ENCODE peak calls at places on chromosomes 7 and 10, in six cellular contexts. One of them, this sample, is unnamed.

GRCh38 chr10:4127518-4128315 is 342.7 kb upstream of the KLF6 start:
- DNase-seq in lung: peak
- DNase-seq in HL-60: peak
- DNase-seq in A549: no peak
- DNase-seq in hepatocyte: peak
- DNase-seq in lower leg skin: no peak
- DNase-seq in this sample: no peak

GRCh38 chr7:73985737-73986141 is 42.2 kb upstream of the ELN start:
- DNase-seq in lung: no peak
- DNase-seq in HL-60: no peak
- DNase-seq in A549: no peak
- DNase-seq in hepatocyte: no peak
- DNase-seq in lower leg skin: no peak
- DNase-seq in this sample: peak

GRCh38 chr7:25752967-25753791 is 398.8 kb upstream of the NFE2L3 start:
- DNase-seq in lung: no peak
- DNase-seq in HL-60: no peak
- DNase-seq in A549: no peak
- DNase-seq in hepatocyte: peak
- DNase-seq in lower leg skin: no peak
- DNase-seq in this sample: peak

GRCh38 chr10:128160335-128160734 is 34.1 kb upstream of the MKI67 start:
- DNase-seq in lung: no peak
- DNase-seq in HL-60: peak
- DNase-seq in A549: no peak
- DNase-seq in hepatocyte: no peak
- DNase-seq in lower leg skin: no peak
- DNase-seq in this sample: peak

GRCh38 chr7:29343379-29343778 is 148.8 kb downstream of the CHN2 start:
- DNase-seq in lung: no peak
- DNase-seq in HL-60: peak
- DNase-seq in A549: no peak
- DNase-seq in hepatocyte: no peak
- DNase-seq in lower leg skin: no peak
- DNase-seq in this sample: no peak

GRCh38 chr10:88982360-88982759 is 8.2 kb upstream of the FAS start:
- DNase-seq in lung: no peak
- DNase-seq in HL-60: no peak
- DNase-seq in A549: no peak
- DNase-seq in hepatocyte: no peak
- DNase-seq in lower leg skin: no peak
- DNase-seq in this sample: no peak

GRCh38 chr10:46292573-46293023 is 5.8 kb downstream of the ANTXRL start:
- DNase-seq in lung: no peak
- DNase-seq in HL-60: no peak
- DNase-seq in A549: no peak
- DNase-seq in hepatocyte: no peak
- DNase-seq in lower leg skin: peak
- DNase-seq in this sample: no peak

GRCh38 chr7:117248810-117249209 is 74.0 kb downstream of the WNT2 start:
- DNase-seq in lung: no peak
- DNase-seq in HL-60: no peak
- DNase-seq in A549: no peak
- DNase-seq in hepatocyte: peak
- DNase-seq in lower leg skin: no peak
- DNase-seq in this sample: no peak

GRCh38 chr10:70927221-70927943 is 39.0 kb upstream of the PCBD1 start:
- DNase-seq in lung: no peak
- DNase-seq in HL-60: peak
- DNase-seq in A549: no peak
- DNase-seq in hepatocyte: no peak
- DNase-seq in lower leg skin: no peak
- DNase-seq in this sample: no peak

GRCh38 chr10:72564596-72564995 is 61.3 kb downstream of the MICU1 start:
- DNase-seq in lung: peak
- DNase-seq in HL-60: peak
- DNase-seq in A549: no peak
- DNase-seq in hepatocyte: no peak
- DNase-seq in lower leg skin: no peak
- DNase-seq in this sample: no peak

GRCh38 chr10:78756604-78757442 is 311.9 kb upstream of the ZMIZ1 start:
- DNase-seq in lung: peak
- DNase-seq in HL-60: peak
- DNase-seq in A549: peak
- DNase-seq in hepatocyte: peak
- DNase-seq in lower leg skin: peak
- DNase-seq in this sample: no peak

GRCh38 chr7:141200191-141201108 is 126.6 kb downstream of the TMEM178B start:
- DNase-seq in lung: no peak
- DNase-seq in HL-60: no peak
- DNase-seq in A549: no peak
- DNase-seq in hepatocyte: no peak
- DNase-seq in lower leg skin: peak
- DNase-seq in this sample: no peak

GRCh38 chr7:69211739-69212138 is 386.5 kb upstream of the AUTS2 start:
- DNase-seq in lung: no peak
- DNase-seq in HL-60: no peak
- DNase-seq in A549: no peak
- DNase-seq in hepatocyte: no peak
- DNase-seq in lower leg skin: peak
- DNase-seq in this sample: peak

GRCh38 chr7:90629306-90629918 is 33.3 kb downstream of the CDK14 start:
- DNase-seq in lung: no peak
- DNase-seq in HL-60: peak
- DNase-seq in A549: peak
- DNase-seq in hepatocyte: peak
- DNase-seq in lower leg skin: no peak
- DNase-seq in this sample: peak

GRCh38 chr7:117169907-117170306 is 153.0 kb downstream of the WNT2 start:
- DNase-seq in lung: no peak
- DNase-seq in HL-60: no peak
- DNase-seq in A549: no peak
- DNase-seq in hepatocyte: no peak
- DNase-seq in lower leg skin: no peak
- DNase-seq in this sample: no peak

GRCh38 chr7:24820730-24821044 is 63.4 kb upstream of the GSDME start:
- DNase-seq in lung: peak
- DNase-seq in HL-60: no peak
- DNase-seq in A549: peak
- DNase-seq in hepatocyte: peak
- DNase-seq in lower leg skin: no peak
- DNase-seq in this sample: no peak

GRCh38 chr10:132328738-132329137 is 3.3 kb upstream of the LRRC27 start:
- DNase-seq in lung: no peak
- DNase-seq in HL-60: no peak
- DNase-seq in A549: no peak
- DNase-seq in hepatocyte: no peak
- DNase-seq in lower leg skin: no peak
- DNase-seq in this sample: no peak

GRCh38 chr10:62534051-62534450 is 159.9 kb downstream of the ZNF365 start:
- DNase-seq in lung: no peak
- DNase-seq in HL-60: no peak
- DNase-seq in A549: no peak
- DNase-seq in hepatocyte: no peak
- DNase-seq in lower leg skin: no peak
- DNase-seq in this sample: no peak

GRCh38 chr10:124417846-124418725 is 637 bp downstream of the OAT start:
- DNase-seq in lung: peak
- DNase-seq in HL-60: peak
- DNase-seq in A549: peak
- DNase-seq in hepatocyte: peak
- DNase-seq in lower leg skin: peak
- DNase-seq in this sample: peak

GRCh38 chr7:81234896-81235295 is 316.0 kb upstream of the SEMA3C start:
- DNase-seq in lung: no peak
- DNase-seq in HL-60: no peak
- DNase-seq in A549: no peak
- DNase-seq in hepatocyte: no peak
- DNase-seq in lower leg skin: no peak
- DNase-seq in this sample: no peak

GRCh38 chr10:124144536-124144935 is 51.1 kb upstream of the CHST15 start:
- DNase-seq in lung: no peak
- DNase-seq in HL-60: no peak
- DNase-seq in A549: no peak
- DNase-seq in hepatocyte: no peak
- DNase-seq in lower leg skin: no peak
- DNase-seq in this sample: no peak

GRCh38 chr10:99681553-99681952 is 22.2 kb downstream of the ENTPD7 start:
- DNase-seq in lung: no peak
- DNase-seq in HL-60: no peak
- DNase-seq in A549: no peak
- DNase-seq in hepatocyte: no peak
- DNase-seq in lower leg skin: no peak
- DNase-seq in this sample: no peak

GRCh38 chr10:130480491-130480890 is 344.3 kb downstream of the GLRX3 start:
- DNase-seq in lung: no peak
- DNase-seq in HL-60: no peak
- DNase-seq in A549: no peak
- DNase-seq in hepatocyte: no peak
- DNase-seq in lower leg skin: no peak
- DNase-seq in this sample: no peak

GRCh38 chr7:106568680-106569499 is 92.1 kb downstream of the CCDC71L start:
- DNase-seq in lung: peak
- DNase-seq in HL-60: peak
- DNase-seq in A549: no peak
- DNase-seq in hepatocyte: peak
- DNase-seq in lower leg skin: no peak
- DNase-seq in this sample: no peak

GRCh38 chr10:116728526-116729096 is 13.8 kb downstream of the HSPA12A start:
- DNase-seq in lung: no peak
- DNase-seq in HL-60: no peak
- DNase-seq in A549: no peak
- DNase-seq in hepatocyte: no peak
- DNase-seq in lower leg skin: no peak
- DNase-seq in this sample: no peak

GRCh38 chr7:23254051-23254681 is 7.6 kb downstream of the GPNMB start:
- DNase-seq in lung: no peak
- DNase-seq in HL-60: no peak
- DNase-seq in A549: no peak
- DNase-seq in hepatocyte: no peak
- DNase-seq in lower leg skin: no peak
- DNase-seq in this sample: no peak

GRCh38 chr7:51304729-51305128 is 11.9 kb downstream of the COBL start:
- DNase-seq in lung: no peak
- DNase-seq in HL-60: no peak
- DNase-seq in A549: no peak
- DNase-seq in hepatocyte: no peak
- DNase-seq in lower leg skin: no peak
- DNase-seq in this sample: no peak

GRCh38 chr7:159028456-159029401 is 115.9 kb downstream of the VIPR2 start:
- DNase-seq in lung: peak
- DNase-seq in HL-60: no peak
- DNase-seq in A549: no peak
- DNase-seq in hepatocyte: peak
- DNase-seq in lower leg skin: peak
- DNase-seq in this sample: no peak

GRCh38 chr10:52644678-52645434 is 127.7 kb downstream of the MBL2 start:
- DNase-seq in lung: peak
- DNase-seq in HL-60: peak
- DNase-seq in A549: peak
- DNase-seq in hepatocyte: peak
- DNase-seq in lower leg skin: no peak
- DNase-seq in this sample: peak

GRCh38 chr10:69065406-69066361 is 22.2 kb upstream of the SRGN start:
- DNase-seq in lung: no peak
- DNase-seq in HL-60: peak
- DNase-seq in A549: no peak
- DNase-seq in hepatocyte: no peak
- DNase-seq in lower leg skin: no peak
- DNase-seq in this sample: no peak

GRCh38 chr7:158976849-158977593 is 120.7 kb downstream of the DYNC2I1 start:
- DNase-seq in lung: peak
- DNase-seq in HL-60: peak
- DNase-seq in A549: peak
- DNase-seq in hepatocyte: peak
- DNase-seq in lower leg skin: peak
- DNase-seq in this sample: peak

GRCh38 chr10:98474628-98475027 is 27.9 kb upstream of the HPS1 start:
- DNase-seq in lung: no peak
- DNase-seq in HL-60: no peak
- DNase-seq in A549: no peak
- DNase-seq in hepatocyte: no peak
- DNase-seq in lower leg skin: no peak
- DNase-seq in this sample: no peak

GRCh38 chr10:92142949-92143348 is 147.9 kb downstream of the CPEB3 start:
- DNase-seq in lung: no peak
- DNase-seq in HL-60: no peak
- DNase-seq in A549: no peak
- DNase-seq in hepatocyte: no peak
- DNase-seq in lower leg skin: no peak
- DNase-seq in this sample: no peak
- H3K4me3 ChIP-seq in lung: no peak
- H3K4me3 ChIP-seq in HL-60: no peak
- H3K4me3 ChIP-seq in A549: no peak
- H3K4me3 ChIP-seq in hepatocyte: no peak
- H3K4me3 ChIP-seq in lower leg skin: no peak
- H3K4me3 ChIP-seq in this sample: no peak

GRCh38 chr7:11727864-11728263 is 104.1 kb downstream of the THSD7A start:
- DNase-seq in lung: no peak
- DNase-seq in HL-60: no peak
- DNase-seq in A549: no peak
- DNase-seq in hepatocyte: no peak
- DNase-seq in lower leg skin: no peak
- DNase-seq in this sample: no peak
- H3K4me3 ChIP-seq in lung: no peak
- H3K4me3 ChIP-seq in HL-60: no peak
- H3K4me3 ChIP-seq in A549: no peak
- H3K4me3 ChIP-seq in hepatocyte: no peak
- H3K4me3 ChIP-seq in lower leg skin: no peak
- H3K4me3 ChIP-seq in this sample: no peak

GRCh38 chr10:30645340-30645827 is 15.8 kb upstream of the LYZL2 start:
- DNase-seq in lung: no peak
- DNase-seq in HL-60: no peak
- DNase-seq in A549: no peak
- DNase-seq in hepatocyte: peak
- DNase-seq in lower leg skin: no peak
- DNase-seq in this sample: peak
- H3K4me3 ChIP-seq in lung: no peak
- H3K4me3 ChIP-seq in HL-60: no peak
- H3K4me3 ChIP-seq in A549: no peak
- H3K4me3 ChIP-seq in hepatocyte: no peak
- H3K4me3 ChIP-seq in lower leg skin: no peak
- H3K4me3 ChIP-seq in this sample: no peak

DNA sequence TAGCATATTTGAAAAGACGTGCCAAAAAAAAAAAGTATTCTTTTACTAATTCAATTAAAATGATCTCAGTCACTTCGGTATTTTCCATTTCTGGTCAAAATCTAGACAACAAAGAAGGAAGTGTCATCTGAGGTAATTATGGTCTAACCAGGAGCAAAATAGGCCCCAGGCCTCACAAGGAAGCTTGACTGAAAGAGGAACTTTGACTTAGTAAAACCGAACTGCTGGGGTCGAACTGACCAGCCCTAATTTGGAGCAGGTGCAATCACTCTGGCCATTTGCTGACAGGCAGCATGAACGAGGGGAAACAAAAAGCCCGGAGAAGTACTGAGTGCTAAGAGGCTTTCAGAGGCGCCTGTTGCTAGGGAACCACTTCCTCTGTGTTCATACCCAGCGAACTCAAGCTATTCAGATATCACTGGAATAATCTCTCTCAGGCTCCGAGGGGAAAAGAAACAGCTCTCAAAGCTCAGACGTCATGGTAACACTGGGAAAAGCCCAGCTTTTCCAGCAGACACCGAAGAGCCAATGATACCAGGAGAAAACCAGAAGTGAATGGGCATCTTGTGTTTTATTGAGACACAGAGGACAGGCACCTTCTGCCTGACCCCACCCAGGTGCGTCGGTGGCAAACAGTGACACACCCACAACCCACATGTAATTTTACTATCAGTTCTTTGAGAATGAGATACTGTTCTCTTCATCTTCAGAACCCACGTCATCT is 126.5 kb downstream of the FAM107B start:
- DNase-seq in lung: peak
- DNase-seq in HL-60: peak
- DNase-seq in A549: no peak
- DNase-seq in hepatocyte: peak
- DNase-seq in lower leg skin: no peak
- DNase-seq in this sample: no peak
- H3K4me3 ChIP-seq in lung: no peak
- H3K4me3 ChIP-seq in HL-60: peak
- H3K4me3 ChIP-seq in A549: no peak
- H3K4me3 ChIP-seq in hepatocyte: no peak
- H3K4me3 ChIP-seq in lower leg skin: no peak
- H3K4me3 ChIP-seq in this sample: no peak